ENCODE peak calls at places on chromosomes 3 and 15, in ten cellular contexts. P is heart left ventricle, A is coronary artery, K is brain microvascular endothelial cell, F is caudate nucleus, O is gastrocnemius medialis, S is body of pancreas, D is testis, L is epithelial cell of prostate, J is ovary. W is an unnamed sample.

GRCh38 chr3:180223268-180223667 is 186.5 kb upstream of the PEX5L start:
- DNase-seq in K (no peak), J (no peak), D (no peak), L (no peak), O (no peak), A (no peak), S (no peak), F (no peak), P (no peak), W (no peak)

GRCh38 chr3:43448098-43448497 is 161.8 kb downstream of the SNRK start:
- DNase-seq in P (no peak), L (no peak), K (no peak), O (no peak), J (no peak), F (no peak), D (no peak), A (no peak), S (no peak), W (no peak)

GRCh38 chr3:53921296-53921695 is 29.6 kb upstream of the SELENOK start:
- DNase-seq in J (no peak), A (no peak), L (no peak), K (peak), F (no peak), D (peak), P (no peak), O (no peak), S (no peak), W (no peak)

GRCh38 chr3:29141197-29141911 is 139.5 kb upstream of the RBMS3 start:
- DNase-seq in O (no peak), A (no peak), P (no peak), D (no peak), S (no peak), J (no peak), F (no peak), K (no peak), L (no peak), W (no peak)

GRCh38 chr15:62889734-62890505 is 152.6 kb upstream of the TPM1 start:
- DNase-seq in O (no peak), K (no peak), F (no peak), D (no peak), J (no peak), A (no peak), P (no peak), S (peak), L (no peak), W (no peak)

GRCh38 chr15:64640146-64640868 is 135.1 kb downstream of the RBPMS2 start:
- DNase-seq in L (no peak), S (no peak), O (no peak), K (no peak), A (no peak), D (no peak), P (no peak), J (no peak), F (no peak), W (no peak)

GRCh38 chr15:74208901-74209559 is 6.4 kb upstream of the STRA6 start:
- DNase-seq in O (no peak), J (no peak), S (no peak), P (no peak), K (no peak), F (no peak), L (no peak), D (no peak), A (no peak), W (no peak)

GRCh38 chr3:82939491-82940097 is 1178.1 kb upstream of the GBE1 start:
- DNase-seq in F (no peak), A (no peak), D (no peak), S (no peak), P (no peak), K (no peak), J (no peak), L (no peak), O (no peak), W (no peak)

GRCh38 chr3:138947303-138948121 is 495 bp downstream of the FOXL2NB start:
- DNase-seq in F (no peak), P (no peak), S (no peak), K (no peak), J (no peak), A (peak), D (no peak), L (no peak), O (no peak), W (no peak)

GRCh38 chr15:42385980-42386695 is 26.8 kb downstream of the CAPN3 start:
- DNase-seq in D (no peak), K (no peak), O (peak), F (no peak), J (no peak), S (no peak), A (no peak), P (no peak), L (no peak), W (no peak)

GRCh38 chr3:117399311-117400068 is 689.9 kb downstream of the TUSC7 start:
- DNase-seq in D (peak), L (no peak), F (no peak), A (no peak), K (peak), J (no peak), S (no peak), O (no peak), P (no peak), W (no peak)

GRCh38 chr3:48595526-48596121 is 495 bp upstream of the COL7A1 start:
- DNase-seq in D (peak), A (peak), P (peak), S (peak), J (peak), O (no peak), F (no peak), K (peak), L (peak), W (peak)

GRCh38 chr15:99962006-99962561 is 228.8 kb upstream of the LYSMD4 start:
- DNase-seq in A (peak), F (no peak), O (no peak), J (no peak), P (no peak), K (no peak), L (no peak), D (no peak), S (no peak), W (no peak)

GRCh38 chr15:38189651-38190280 is 62.9 kb upstream of the SPRED1 start:
- DNase-seq in O (no peak), P (no peak), D (no peak), K (no peak), J (no peak), A (no peak), S (no peak), L (no peak), F (no peak), W (no peak)

GRCh38 chr15:96268421-96269204 is 61.9 kb upstream of the NR2F2 start:
- DNase-seq in A (no peak), F (no peak), O (no peak), L (peak), K (no peak), D (no peak), J (no peak), S (no peak), P (no peak), W (no peak)

GRCh38 chr3:179015551-179016020 is 56.0 kb downstream of the ZMAT3 start:
- DNase-seq in K (peak), L (no peak), O (no peak), S (peak), P (no peak), J (no peak), F (peak), A (no peak), D (peak), W (no peak)

GRCh38 chr3:184710870-184711365 is 946 bp downstream of the MAGEF1 start:
- DNase-seq in P (no peak), S (peak), J (peak), A (no peak), D (no peak), K (no peak), F (no peak), O (no peak), L (no peak), W (no peak)

GRCh38 chr3:135837977-135838636 is 127.4 kb upstream of the PPP2R3A start:
- DNase-seq in D (no peak), K (no peak), F (no peak), S (no peak), O (no peak), J (no peak), A (no peak), P (no peak), L (no peak), W (no peak)

GRCh38 chr3:122502139-122502538 is 12.6 kb downstream of the KPNA1 start:
- DNase-seq in L (no peak), A (no peak), F (no peak), J (no peak), D (no peak), K (no peak), P (no peak), O (no peak), S (no peak), W (no peak)

DNA sequence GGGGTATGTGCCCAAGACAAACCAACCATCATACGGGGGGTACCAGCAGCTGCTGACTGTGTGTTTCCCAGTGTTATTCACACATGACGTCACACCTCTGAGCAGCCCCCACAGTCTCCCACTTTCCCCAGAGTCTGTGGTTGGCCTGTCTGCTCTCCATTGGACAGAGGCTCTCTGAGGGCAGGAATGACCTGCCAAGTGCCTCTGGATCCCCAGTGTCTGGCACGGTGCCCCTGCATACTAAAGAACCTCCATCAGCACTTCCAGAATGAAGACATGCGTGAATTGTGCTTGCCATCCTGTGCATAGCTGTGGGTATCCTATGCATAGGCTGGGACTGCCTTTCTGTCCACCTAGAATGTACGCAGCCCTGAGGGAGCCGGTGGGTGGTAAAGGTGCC is 3.5 kb upstream of the CCDC9B start:
- DNase-seq in O (no peak), P (no peak), D (no peak), S (no peak), F (no peak), A (no peak), J (no peak), L (no peak), K (peak), W (no peak)
- H3K27ac ChIP-seq in O (peak), P (peak), D (no peak), S (no peak), F (no peak), A (peak), J (no peak), L (peak), K (peak), W (no peak)

GRCh38 chr15:77042955-77043920 is 27.7 kb downstream of the TSPAN3 start:
- DNase-seq in L (no peak), A (no peak), K (no peak), P (no peak), S (no peak), D (no peak), J (no peak), F (no peak), O (no peak), W (no peak)
- H3K27ac ChIP-seq in L (no peak), A (no peak), K (no peak), P (no peak), S (no peak), D (no peak), J (no peak), F (no peak), O (peak), W (peak)

DNA sequence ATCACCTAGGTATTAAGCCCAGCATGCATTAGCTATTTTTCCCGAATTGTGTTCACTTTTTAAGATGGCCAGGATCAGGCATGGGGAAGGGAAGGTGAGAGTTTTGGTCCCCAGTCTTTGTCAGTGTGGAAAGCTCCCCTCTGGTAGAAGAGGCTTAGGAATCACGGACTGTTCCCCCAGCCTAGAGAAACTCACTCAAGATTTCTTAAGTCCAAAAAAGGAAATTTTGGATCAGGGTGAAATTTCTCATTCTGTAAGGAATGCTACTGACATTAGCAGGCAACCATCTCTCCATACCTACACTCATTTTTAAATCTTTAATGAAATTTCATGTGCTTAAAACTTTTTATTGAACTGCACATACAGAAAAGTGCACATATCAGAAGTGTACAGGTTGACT is 70.3 kb upstream of the GALNT15 start:
- DNase-seq in F (no peak), D (no peak), O (no peak), L (no peak), K (no peak), P (no peak), A (no peak), S (no peak), J (no peak), W (no peak)
- H3K27ac ChIP-seq in F (no peak), D (no peak), O (peak), L (no peak), K (peak), P (no peak), A (no peak), S (no peak), J (no peak), W (no peak)

GRCh38 chr3:172692751-172693310 is 18.0 kb downstream of the NCEH1 start:
- DNase-seq in D (no peak), S (no peak), O (no peak), P (no peak), A (no peak), J (no peak), F (no peak), L (no peak), K (no peak), W (no peak)
- H3K27ac ChIP-seq in D (no peak), S (peak), O (no peak), P (peak), A (no peak), J (no peak), F (no peak), L (peak), K (no peak), W (no peak)

GRCh38 chr3:15929944-15930571 is 132.3 kb upstream of the ANKRD28 start:
- DNase-seq in S (no peak), P (no peak), D (no peak), F (no peak), O (no peak), J (no peak), K (no peak), A (no peak), L (no peak), W (no peak)

GRCh38 chr3:15933439-15934144 is 135.8 kb upstream of the ANKRD28 start:
- DNase-seq in K (no peak), S (no peak), D (no peak), P (no peak), A (no peak), F (peak), L (no peak), J (no peak), O (no peak), W (no peak)

GRCh38 chr3:15936347-15936746 is 138.6 kb upstream of the ANKRD28 start:
- DNase-seq in O (no peak), J (no peak), A (no peak), P (no peak), K (peak), F (peak), L (no peak), D (no peak), S (no peak), W (no peak)

GRCh38 chr3:15934389-15935195 is 136.8 kb upstream of the ANKRD28 start:
- DNase-seq in S (no peak), K (no peak), D (peak), F (no peak), P (no peak), L (no peak), O (peak), A (no peak), J (no peak), W (no peak)

GRCh38 chr3:15932348-15933300 is 134.8 kb upstream of the ANKRD28 start:
- DNase-seq in A (no peak), S (no peak), J (no peak), K (no peak), O (no peak), L (no peak), F (peak), P (no peak), D (no peak), W (no peak)
- H3K27ac ChIP-seq in A (no peak), S (no peak), J (no peak), K (no peak), O (peak), L (no peak), F (peak), P (peak), D (peak), W (no peak)

DNA sequence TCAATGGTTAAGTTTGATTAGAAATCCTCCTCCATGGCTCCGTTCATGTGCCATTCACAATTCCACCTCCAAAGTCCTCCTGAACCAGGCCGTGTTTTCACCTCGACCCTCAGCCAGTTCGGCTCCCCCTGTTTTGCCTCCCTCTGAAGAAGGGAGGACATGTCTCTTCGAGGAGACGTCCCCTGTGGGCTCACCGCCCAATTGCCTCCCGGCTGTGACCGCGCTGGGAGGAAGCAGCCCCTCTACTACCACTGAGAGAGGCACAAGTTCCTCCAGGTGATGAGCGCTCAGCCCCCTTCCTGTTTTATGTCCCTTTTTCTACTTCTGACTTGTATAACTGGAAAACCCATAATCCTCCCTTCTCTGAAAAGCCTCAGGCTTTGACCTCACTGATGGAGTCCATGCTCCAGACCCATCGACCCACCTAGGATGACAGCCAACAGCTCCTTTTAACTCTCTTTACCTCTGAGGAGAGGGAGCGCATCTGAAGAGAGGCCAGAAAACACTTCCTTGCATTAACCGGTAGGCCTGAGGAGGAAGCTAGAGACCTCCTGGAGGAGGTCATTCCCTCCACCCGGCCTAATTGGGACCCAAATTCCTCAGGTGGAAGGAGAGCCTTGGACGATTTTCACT is 4.7 kb downstream of the DET1 start:
- DNase-seq in S (no peak), F (no peak), J (no peak), D (no peak), P (no peak), K (no peak), A (no peak), O (no peak), L (no peak), W (no peak)
- H3K27ac ChIP-seq in S (no peak), F (no peak), J (peak), D (no peak), P (peak), K (no peak), A (no peak), O (no peak), L (no peak), W (no peak)

DNA sequence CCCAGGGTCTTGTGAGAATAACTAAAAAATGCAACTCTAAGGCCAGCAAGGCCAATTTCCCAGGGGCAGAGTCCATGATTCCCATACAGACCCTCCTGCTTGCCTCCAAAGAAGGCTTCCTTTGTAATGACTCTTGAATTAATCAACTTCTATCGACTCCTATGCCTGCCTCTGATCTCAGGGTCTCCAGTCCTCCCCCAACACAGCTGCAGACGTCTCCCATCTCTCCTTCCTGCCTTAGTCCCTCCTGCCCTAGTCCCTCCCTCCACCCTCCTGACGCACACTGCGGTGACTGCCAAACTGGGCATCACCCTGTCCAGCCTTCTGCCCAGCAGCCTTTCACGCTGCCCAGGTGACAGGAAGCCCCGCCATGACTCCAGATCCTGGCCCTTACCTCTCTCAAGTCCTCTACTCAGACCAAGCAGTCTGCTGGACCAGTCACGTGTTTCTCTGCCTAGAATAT is 35.2 kb upstream of the CORO2B start:
- DNase-seq in P (no peak), L (no peak), A (no peak), D (no peak), S (no peak), F (no peak), J (peak), O (no peak), K (no peak), W (peak)
- H3K27ac ChIP-seq in P (no peak), L (no peak), A (peak), D (peak), S (no peak), F (no peak), J (no peak), O (no peak), K (peak), W (peak)

GRCh38 chr3:9780920-9781319 is 11.2 kb upstream of the CAMK1 start:
- DNase-seq in D (no peak), L (no peak), F (no peak), J (no peak), P (no peak), O (no peak), S (no peak), A (no peak), K (no peak), W (no peak)

GRCh38 chr3:9780451-9780797 is 10.7 kb upstream of the CAMK1 start:
- DNase-seq in J (no peak), F (no peak), L (no peak), D (no peak), A (no peak), P (no peak), S (no peak), K (no peak), O (no peak), W (peak)

GRCh38 chr3:9781551-9781950 is 10.7 kb downstream of the TADA3 start:
- DNase-seq in D (no peak), A (no peak), P (no peak), O (no peak), S (no peak), K (no peak), F (no peak), J (no peak), L (no peak), W (peak)

GRCh38 chr3:9782777-9783176 is 9.5 kb downstream of the TADA3 start:
- DNase-seq in A (no peak), K (no peak), P (no peak), F (no peak), O (no peak), S (no peak), J (no peak), L (no peak), D (no peak), W (no peak)

DNA sequence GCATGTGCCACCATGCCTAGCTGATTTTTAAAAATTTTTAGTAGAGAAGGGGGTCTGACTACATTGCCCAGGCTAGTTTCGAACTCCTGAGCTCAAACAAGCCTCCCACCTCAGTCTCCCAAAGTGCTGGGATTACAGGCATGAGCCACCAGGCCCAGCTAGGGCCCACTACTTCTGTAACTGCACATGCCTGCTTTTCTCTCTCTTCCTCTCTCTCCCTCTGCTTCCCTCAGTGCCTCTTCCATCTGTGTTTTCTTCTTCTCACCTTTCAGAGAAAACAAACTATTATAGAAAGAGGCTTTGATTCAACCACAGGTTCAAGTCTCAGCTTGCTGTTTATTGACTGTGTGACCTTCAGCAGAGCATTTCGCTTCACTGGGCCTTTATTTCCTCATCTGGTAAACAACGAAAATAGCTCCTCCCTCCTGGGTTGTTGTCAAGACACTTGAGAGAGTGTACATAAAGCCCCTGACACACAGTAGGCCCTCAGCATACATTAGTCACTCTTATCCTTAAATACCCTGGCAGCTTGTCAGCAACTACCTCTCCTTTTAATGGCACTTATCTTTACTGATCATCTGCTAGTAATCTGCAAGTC is 10.2 kb downstream of the TADA3 start:
- DNase-seq in S (no peak), A (no peak), K (no peak), O (no peak), J (no peak), D (no peak), L (no peak), F (no peak), P (no peak), W (no peak)
- H3K27ac ChIP-seq in S (no peak), A (no peak), K (no peak), O (no peak), J (no peak), D (no peak), L (peak), F (peak), P (no peak), W (no peak)